ENCODE peak calls at places on chromosomes 16 and 17, in seven cellular contexts. U is H1, V is sigmoid colon, G is body of pancreas, F is ovary, C is uterus, O is cardiac muscle cell. A is an unnamed sample.

GRCh38 chr16:53480394-53480793 is 22.6 kb downstream of the AKTIP start:
- DNase-seq in U (no peak), V (no peak), G (no peak), F (no peak), C (no peak), O (no peak), A (no peak)

GRCh38 chr16:1899641-1900451 is 18.4 kb downstream of the HS3ST6 start:
- DNase-seq in U (no peak), V (no peak), G (peak; percentile 79), F (no peak), C (no peak), O (no peak), A (no peak)

GRCh38 chr16:53740476-53740875 is 36.5 kb downstream of the FTO start:
- DNase-seq in U (no peak), V (no peak), G (no peak), F (no peak), C (no peak), O (no peak), A (no peak)

GRCh38 chr16:6122401-6122800 is 1024.8 kb upstream of the EEF2KMT start:
- DNase-seq in U (no peak), V (no peak), G (no peak), F (no peak), C (no peak), O (no peak), A (no peak)

GRCh38 chr17:73640691-73641090 is 3.6 kb downstream of the SDK2 start:
- DNase-seq in U (no peak), V (no peak), G (no peak), F (no peak), C (no peak), O (no peak), A (no peak)

GRCh38 chr17:38883592-38884526 is 14.0 kb downstream of the LASP1 start:
- DNase-seq in U (no peak), V (no peak), G (no peak), F (no peak), C (no peak), O (no peak), A (no peak)

GRCh38 chr17:40718904-40719303 is 15.4 kb upstream of the KRT24 start:
- DNase-seq in U (no peak), V (no peak), G (no peak), F (no peak), C (no peak), O (no peak), A (no peak)

GRCh38 chr17:82973456-82974135 is 105.8 kb upstream of the METRNL start:
- DNase-seq in U (no peak), V (no peak), G (no peak), F (no peak), C (no peak), O (no peak), A (no peak)

GRCh38 chr16:81565633-81566032 is 121.0 kb downstream of the CMIP start:
- DNase-seq in U (no peak), V (no peak), G (no peak), F (no peak), C (no peak), O (no peak), A (no peak)

GRCh38 chr16:8863594-8864424 is 5.0 kb downstream of the CARHSP1 start:
- DNase-seq in U (no peak), V (no peak), G (peak; percentile 96), F (no peak), C (no peak), O (peak; percentile 59), A (peak; percentile 59)

GRCh38 chr17:12693640-12694039 is 27.9 kb downstream of the MYOCD start:
- DNase-seq in U (no peak), V (no peak), G (no peak), F (no peak), C (no peak), O (no peak), A (no peak)

GRCh38 chr16:52825882-52826281 is 226.8 kb downstream of the CHD9NB start:
- DNase-seq in U (no peak), V (no peak), G (peak; percentile 8), F (no peak), C (no peak), O (peak; percentile 64), A (no peak)

GRCh38 chr17:77542551-77543490 is 402.1 kb downstream of the SEC14L1 start:
- DNase-seq in U (peak; percentile 63), V (peak; percentile 93), G (peak; percentile 70), F (peak; percentile 64), C (peak; percentile 86), O (peak; percentile 94), A (peak; percentile 89)

GRCh38 chr17:41521574-41522261 is 3.0 kb upstream of the KRT15 start:
- DNase-seq in U (no peak), V (no peak), G (peak; percentile 26), F (no peak), C (no peak), O (no peak), A (no peak)

GRCh38 chr16:21590287-21590686 is 9.1 kb upstream of the METTL9 start:
- DNase-seq in U (no peak), V (no peak), G (no peak), F (no peak), C (no peak), O (no peak), A (no peak)

GRCh38 chr17:29622337-29623282 is at the start of gene CORO6:
- DNase-seq in U (no peak), V (peak; percentile 83), G (peak; percentile 65), F (peak; percentile 80), C (peak; percentile 65), O (peak; percentile 92), A (peak; percentile 88)

GRCh38 chr17:62882284-62882683 is 74.2 kb upstream of the MARCHF10 start:
- DNase-seq in U (no peak), V (no peak), G (no peak), F (no peak), C (no peak), O (no peak), A (no peak)

DNA sequence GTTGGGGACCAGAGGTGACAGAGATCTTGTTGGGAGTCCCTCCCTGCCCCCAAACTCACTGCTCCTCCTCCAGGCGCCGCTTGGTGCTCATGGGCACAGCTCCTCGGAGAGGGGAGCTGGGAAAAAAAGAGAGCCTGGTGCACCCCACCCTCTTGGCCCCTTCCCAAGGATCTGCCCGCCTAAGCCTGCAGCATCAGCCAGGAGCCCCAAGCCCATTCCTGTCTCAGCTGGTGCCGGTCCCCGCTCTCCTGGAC is 400 bp downstream of the HCFC1R1 start:
- DNase-seq in U (no peak), V (no peak), G (peak; percentile 76), F (no peak), C (peak; percentile 63), O (no peak), A (peak; percentile 82)
- H3K4me1 ChIP-seq in U (peaks cover 20% of the 10 kb centered on the region), V (peaks cover 53% of the 10 kb centered on the region), G (peaks cover 72% of the 10 kb centered on the region), F (peaks cover 21% of the 10 kb centered on the region), C (no peaks in the 10 kb centered on the region), O (peaks cover 25% of the 10 kb centered on the region), A (no peaks in the 10 kb centered on the region)

GRCh38 chr17:2898255-2898926 is 102.2 kb downstream of the RAP1GAP2 start:
- DNase-seq in U (no peak), V (no peak), G (peak; percentile 95), F (no peak), C (no peak), O (no peak), A (no peak)

GRCh38 chr17:2893422-2893914 is 97.2 kb downstream of the RAP1GAP2 start:
- DNase-seq in U (no peak), V (no peak), G (peak; percentile 96), F (no peak), C (no peak), O (no peak), A (no peak)

GRCh38 chr17:2897605-2898004 is 101.4 kb downstream of the RAP1GAP2 start:
- DNase-seq in U (no peak), V (no peak), G (peak; percentile 91), F (no peak), C (no peak), O (no peak), A (no peak)

GRCh38 chr17:2892305-2892971 is 96.2 kb downstream of the RAP1GAP2 start:
- DNase-seq in U (no peak), V (no peak), G (peak; percentile 81), F (no peak), C (no peak), O (no peak), A (no peak)

DNA sequence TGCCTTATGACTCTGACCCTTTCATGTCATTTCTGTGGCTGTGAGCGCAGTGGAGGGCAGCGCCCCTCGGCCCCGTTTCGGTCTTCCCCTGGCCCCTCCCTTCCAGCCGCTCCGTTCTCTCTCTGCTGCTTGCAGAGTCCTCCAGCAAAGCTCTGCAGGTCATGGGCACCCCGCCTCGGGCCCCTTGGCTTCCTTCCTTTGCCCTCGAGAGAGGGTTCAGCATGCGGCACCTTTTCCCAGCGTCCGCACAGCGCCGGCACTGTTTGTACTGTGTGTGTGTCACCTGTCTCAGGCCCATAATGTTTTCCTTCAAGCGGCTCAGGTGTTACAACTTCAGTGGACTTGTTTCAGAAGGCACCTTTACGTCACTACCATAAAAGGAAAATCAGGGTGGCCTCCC is 98.5 kb downstream of the RAP1GAP2 start:
- DNase-seq in U (no peak), V (no peak), G (peak; percentile 87), F (no peak), C (no peak), O (no peak), A (no peak)
- H3K27ac ChIP-seq in U (no peak overlapping the region), V (no peak overlapping the region), G (peak overlapping the region; percentile 98), F (no peak overlapping the region), C (no peak overlapping the region), O (no peak overlapping the region), A (no peak overlapping the region)

DNA sequence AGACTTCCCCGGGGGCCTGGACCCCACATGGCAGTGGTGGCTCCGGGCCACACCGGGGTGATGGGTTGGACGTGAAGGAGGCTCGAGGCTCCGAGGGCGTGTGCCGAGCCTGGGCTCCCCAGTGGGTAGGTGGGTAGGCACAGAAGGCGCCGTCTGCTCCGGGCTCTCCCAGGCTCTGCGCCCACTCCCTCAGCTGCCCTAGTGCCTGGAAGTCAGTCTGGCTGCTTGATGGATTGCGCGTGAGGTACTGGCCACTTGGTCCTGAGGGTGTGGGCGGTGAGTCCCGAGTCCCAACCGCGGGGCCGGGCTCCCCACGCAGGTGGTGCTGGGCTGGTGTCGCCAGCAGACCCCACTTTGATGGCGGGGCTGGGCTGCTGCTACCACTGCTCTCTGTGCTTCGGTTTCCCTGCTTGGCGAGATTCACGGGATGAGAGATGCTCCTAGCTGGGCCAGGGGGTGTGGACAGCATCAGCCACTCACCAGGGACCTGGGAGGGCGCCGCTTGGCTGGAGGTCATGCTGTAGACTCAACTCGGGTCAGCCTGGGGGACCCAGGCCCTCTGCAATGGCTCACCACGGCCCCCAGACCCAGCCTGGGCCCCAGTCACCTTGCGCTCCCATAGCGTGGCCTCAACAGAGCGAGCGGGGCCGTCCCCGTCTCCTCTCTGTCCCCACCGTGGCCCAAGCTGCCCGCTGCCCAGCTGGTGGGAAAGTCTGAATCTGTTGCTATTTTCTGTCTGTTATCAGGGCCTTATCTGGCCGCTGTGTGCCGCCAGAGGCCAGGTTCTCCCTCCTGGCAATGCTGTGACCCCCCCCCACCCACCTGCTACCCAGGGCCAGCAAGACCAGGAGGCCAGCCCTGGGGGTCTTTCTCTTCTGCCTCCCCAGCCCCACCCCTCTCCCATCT is 26.1 kb downstream of the ZFPM1 start:
- DNase-seq in U (no peak), V (no peak), G (peak; percentile 89), F (no peak), C (no peak), O (peak; percentile 43), A (no peak)
- H3K27me3 ChIP-seq in U (no peaks in the 10 kb centered on the region), V (no peaks in the 10 kb centered on the region), G (no peaks in the 10 kb centered on the region), F (no peaks in the 10 kb centered on the region), C (no peaks in the 10 kb centered on the region), O (no peaks in the 10 kb centered on the region), A (no peaks in the 10 kb centered on the region)

DNA sequence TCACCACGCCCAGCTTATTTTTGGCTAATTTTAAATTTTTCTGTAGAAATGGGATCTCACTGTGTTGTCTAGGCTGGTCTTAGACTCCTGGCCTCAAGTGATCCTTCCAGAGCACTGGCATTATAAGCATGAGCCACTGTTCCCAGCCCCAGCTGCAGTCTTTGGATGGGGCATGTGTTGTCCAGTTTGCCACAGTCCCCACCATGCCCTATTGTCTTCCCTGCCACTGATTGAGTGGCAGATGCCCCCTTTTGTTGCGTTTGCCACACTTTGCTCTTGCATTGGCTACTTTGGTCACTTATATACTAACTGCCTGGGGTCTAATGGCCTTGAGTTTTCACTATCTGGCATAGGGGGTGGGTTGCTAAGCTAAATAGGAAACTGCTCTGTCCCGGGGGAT is 60.8 kb downstream of the ABCC1 start:
- DNase-seq in U (no peak), V (no peak), G (no peak), F (no peak), C (no peak), O (no peak), A (no peak)
- H3K4me1 ChIP-seq in U (no peaks in the 10 kb centered on the region), V (peaks cover 28% of the 10 kb centered on the region), G (peaks cover 10% of the 10 kb centered on the region), F (peaks cover 4% of the 10 kb centered on the region), C (no peaks in the 10 kb centered on the region), O (no peaks in the 10 kb centered on the region), A (no peaks in the 10 kb centered on the region)

A was measured in aorta.